ENCODE peak calls at places on chromosomes 4 and X, in nine cellular contexts. One of them, this sample, is unnamed.

GRCh38 chrX:141405878-141406492 is 163.7 kb upstream of the SPANXC start:
- DNase-seq in colonic mucosa: no peak
- DNase-seq in tibial nerve: no peak
- DNase-seq in K562: no peak
- DNase-seq in sigmoid colon: no peak
- DNase-seq in PC-3: peak; percentile 87
- DNase-seq in GM23338: no peak
- DNase-seq in IMR-90: peak; percentile 83
- DNase-seq in cardiac muscle cell: peak; percentile 71
- DNase-seq in this sample: no peak

GRCh38 chr4:68209003-68209402 is 36.5 kb downstream of the TMPRSS11B start:
- DNase-seq in colonic mucosa: no peak
- DNase-seq in tibial nerve: no peak
- DNase-seq in K562: no peak
- DNase-seq in sigmoid colon: no peak
- DNase-seq in PC-3: no peak
- DNase-seq in GM23338: peak; percentile 29
- DNase-seq in IMR-90: no peak
- DNase-seq in cardiac muscle cell: no peak
- DNase-seq in this sample: no peak

GRCh38 chrX:22748093-22748999 is 251.4 kb upstream of the DDX53 start:
- DNase-seq in colonic mucosa: peak; percentile 36
- DNase-seq in tibial nerve: no peak
- DNase-seq in K562: peak; percentile 25
- DNase-seq in sigmoid colon: no peak
- DNase-seq in PC-3: peak; percentile 63
- DNase-seq in GM23338: peak; percentile 54
- DNase-seq in IMR-90: peak; percentile 47
- DNase-seq in cardiac muscle cell: peak; percentile 57
- DNase-seq in this sample: no peak

GRCh38 chrX:24357101-24357500 is 3.3 kb upstream of the SUPT20HL1 start:
- DNase-seq in colonic mucosa: no peak
- DNase-seq in tibial nerve: no peak
- DNase-seq in K562: no peak
- DNase-seq in sigmoid colon: no peak
- DNase-seq in PC-3: no peak
- DNase-seq in GM23338: no peak
- DNase-seq in IMR-90: peak; percentile 21
- DNase-seq in cardiac muscle cell: peak; percentile 52
- DNase-seq in this sample: no peak

GRCh38 chr4:58188313-58188712 is 1078.1 kb upstream of the IGFBP7 start:
- DNase-seq in colonic mucosa: no peak
- DNase-seq in tibial nerve: no peak
- DNase-seq in K562: no peak
- DNase-seq in sigmoid colon: no peak
- DNase-seq in PC-3: no peak
- DNase-seq in GM23338: no peak
- DNase-seq in IMR-90: no peak
- DNase-seq in cardiac muscle cell: no peak
- DNase-seq in this sample: no peak

GRCh38 chrX:44002569-44002968 is 29.4 kb upstream of the NDP start:
- DNase-seq in colonic mucosa: no peak
- DNase-seq in tibial nerve: no peak
- DNase-seq in K562: no peak
- DNase-seq in sigmoid colon: no peak
- DNase-seq in PC-3: no peak
- DNase-seq in GM23338: no peak
- DNase-seq in IMR-90: no peak
- DNase-seq in cardiac muscle cell: no peak
- DNase-seq in this sample: no peak

GRCh38 chrX:77076896-77077295 is 370.3 kb upstream of the FGF16 start:
- DNase-seq in colonic mucosa: no peak
- DNase-seq in tibial nerve: no peak
- DNase-seq in K562: no peak
- DNase-seq in sigmoid colon: no peak
- DNase-seq in PC-3: no peak
- DNase-seq in GM23338: no peak
- DNase-seq in IMR-90: no peak
- DNase-seq in cardiac muscle cell: no peak
- DNase-seq in this sample: no peak

GRCh38 chrX:130179579-130180215 is 7.9 kb downstream of the RAB33A start:
- DNase-seq in colonic mucosa: no peak
- DNase-seq in tibial nerve: no peak
- DNase-seq in K562: peak; percentile 60
- DNase-seq in sigmoid colon: no peak
- DNase-seq in PC-3: no peak
- DNase-seq in GM23338: no peak
- DNase-seq in IMR-90: peak; percentile 38
- DNase-seq in cardiac muscle cell: peak; percentile 48
- DNase-seq in this sample: no peak

GRCh38 chr4:137651128-137651527 is 118.8 kb upstream of the PCDH18 start:
- DNase-seq in colonic mucosa: no peak
- DNase-seq in tibial nerve: no peak
- DNase-seq in K562: no peak
- DNase-seq in sigmoid colon: no peak
- DNase-seq in PC-3: peak; percentile 45
- DNase-seq in GM23338: no peak
- DNase-seq in IMR-90: peak; percentile 72
- DNase-seq in cardiac muscle cell: peak; percentile 36
- DNase-seq in this sample: no peak

GRCh38 chrX:147738260-147738659 is 173.5 kb upstream of the FMR1 start:
- DNase-seq in colonic mucosa: no peak
- DNase-seq in tibial nerve: no peak
- DNase-seq in K562: no peak
- DNase-seq in sigmoid colon: no peak
- DNase-seq in PC-3: no peak
- DNase-seq in GM23338: no peak
- DNase-seq in IMR-90: no peak
- DNase-seq in cardiac muscle cell: no peak
- DNase-seq in this sample: no peak

GRCh38 chr4:83107636-83108035 is 6.9 kb downstream of the PLAC8 start:
- DNase-seq in colonic mucosa: no peak
- DNase-seq in tibial nerve: no peak
- DNase-seq in K562: no peak
- DNase-seq in sigmoid colon: no peak
- DNase-seq in PC-3: no peak
- DNase-seq in GM23338: no peak
- DNase-seq in IMR-90: no peak
- DNase-seq in cardiac muscle cell: no peak
- DNase-seq in this sample: no peak

GRCh38 chr4:187732524-187732923 is 263.0 kb upstream of the ZFP42 start:
- DNase-seq in colonic mucosa: no peak
- DNase-seq in tibial nerve: no peak
- DNase-seq in K562: no peak
- DNase-seq in sigmoid colon: no peak
- DNase-seq in PC-3: peak; percentile 3
- DNase-seq in GM23338: no peak
- DNase-seq in IMR-90: peak; percentile 10
- DNase-seq in cardiac muscle cell: no peak
- DNase-seq in this sample: no peak

GRCh38 chrX:74119016-74119910 is 184.7 kb upstream of the ZCCHC13 start:
- DNase-seq in colonic mucosa: no peak
- DNase-seq in tibial nerve: no peak
- DNase-seq in K562: no peak
- DNase-seq in sigmoid colon: no peak
- DNase-seq in PC-3: peak; percentile 79
- DNase-seq in GM23338: no peak
- DNase-seq in IMR-90: peak; percentile 57
- DNase-seq in cardiac muscle cell: peak; percentile 28
- DNase-seq in this sample: no peak

GRCh38 chr4:6337331-6337935 is 67.8 kb downstream of the WFS1 start:
- DNase-seq in colonic mucosa: no peak
- DNase-seq in tibial nerve: no peak
- DNase-seq in K562: no peak
- DNase-seq in sigmoid colon: no peak
- DNase-seq in PC-3: no peak
- DNase-seq in GM23338: no peak
- DNase-seq in IMR-90: no peak
- DNase-seq in cardiac muscle cell: no peak
- DNase-seq in this sample: no peak

GRCh38 chr4:80279751-80280150 is 13.3 kb downstream of the FGF5 start:
- DNase-seq in colonic mucosa: no peak
- DNase-seq in tibial nerve: no peak
- DNase-seq in K562: no peak
- DNase-seq in sigmoid colon: no peak
- DNase-seq in PC-3: no peak
- DNase-seq in GM23338: no peak
- DNase-seq in IMR-90: no peak
- DNase-seq in cardiac muscle cell: no peak
- DNase-seq in this sample: no peak

GRCh38 chr4:52173470-52174055 is 122.5 kb downstream of the SPATA18 start:
- DNase-seq in colonic mucosa: peak; percentile 22
- DNase-seq in tibial nerve: no peak
- DNase-seq in K562: no peak
- DNase-seq in sigmoid colon: no peak
- DNase-seq in PC-3: no peak
- DNase-seq in GM23338: no peak
- DNase-seq in IMR-90: no peak
- DNase-seq in cardiac muscle cell: peak; percentile 66
- DNase-seq in this sample: no peak

GRCh38 chr4:156628858-156629257 is 342.7 kb downstream of the PDGFC start:
- DNase-seq in colonic mucosa: no peak
- DNase-seq in tibial nerve: no peak
- DNase-seq in K562: no peak
- DNase-seq in sigmoid colon: no peak
- DNase-seq in PC-3: no peak
- DNase-seq in GM23338: no peak
- DNase-seq in IMR-90: no peak
- DNase-seq in cardiac muscle cell: no peak
- DNase-seq in this sample: no peak

GRCh38 chrX:73768886-73769285 is 205.9 kb downstream of the CHIC1 start:
- DNase-seq in colonic mucosa: no peak
- DNase-seq in tibial nerve: no peak
- DNase-seq in K562: no peak
- DNase-seq in sigmoid colon: no peak
- DNase-seq in PC-3: no peak
- DNase-seq in GM23338: no peak
- DNase-seq in IMR-90: no peak
- DNase-seq in cardiac muscle cell: no peak
- DNase-seq in this sample: no peak

GRCh38 chrX:78124304-78124703 is 15.1 kb downstream of the TAF9B start:
- DNase-seq in colonic mucosa: no peak
- DNase-seq in tibial nerve: no peak
- DNase-seq in K562: no peak
- DNase-seq in sigmoid colon: no peak
- DNase-seq in PC-3: no peak
- DNase-seq in GM23338: no peak
- DNase-seq in IMR-90: no peak
- DNase-seq in cardiac muscle cell: peak; percentile 15
- DNase-seq in this sample: no peak
- TF ChIP-seq CTCF in colonic mucosa: no peak
- TF ChIP-seq CTCF in tibial nerve: no peak
- TF ChIP-seq CTCF in K562: no peak
- TF ChIP-seq CTCF in sigmoid colon: no peak
- TF ChIP-seq CTCF in PC-3: peak; percentile 44
- TF ChIP-seq CTCF in GM23338: peak; percentile 22
- TF ChIP-seq CTCF in IMR-90: peak; percentile 15
- TF ChIP-seq CTCF in cardiac muscle cell: peak; percentile 32
- TF ChIP-seq CTCF in this sample: no peak

GRCh38 chr4:708631-708933 is 3.0 kb downstream of the PCGF3 start:
- DNase-seq in colonic mucosa: no peak
- DNase-seq in tibial nerve: no peak
- DNase-seq in K562: no peak
- DNase-seq in sigmoid colon: peak; percentile 48
- DNase-seq in PC-3: no peak
- DNase-seq in GM23338: no peak
- DNase-seq in IMR-90: no peak
- DNase-seq in cardiac muscle cell: no peak
- DNase-seq in this sample: no peak
- H3K4me3 ChIP-seq in colonic mucosa: no peak overlapping the region
- H3K4me3 ChIP-seq in tibial nerve: no peak overlapping the region
- H3K4me3 ChIP-seq in K562: no peak overlapping the region
- H3K4me3 ChIP-seq in sigmoid colon: no peak overlapping the region
- H3K4me3 ChIP-seq in PC-3: no peak overlapping the region
- H3K4me3 ChIP-seq in GM23338: no peak overlapping the region
- H3K4me3 ChIP-seq in IMR-90: no peak overlapping the region
- H3K4me3 ChIP-seq in cardiac muscle cell: no peak overlapping the region
- H3K4me3 ChIP-seq in this sample: peak overlapping the region; percentile 13

GRCh38 chr4:1008840-1009646 is 2.4 kb upstream of the FGFRL1 start:
- DNase-seq in colonic mucosa: peak; percentile 48
- DNase-seq in tibial nerve: no peak
- DNase-seq in K562: no peak
- DNase-seq in sigmoid colon: peak; percentile 79
- DNase-seq in PC-3: no peak
- DNase-seq in GM23338: peak; percentile 58
- DNase-seq in IMR-90: no peak
- DNase-seq in cardiac muscle cell: no peak
- DNase-seq in this sample: no peak
- H3K27ac ChIP-seq in colonic mucosa: no peak overlapping the region
- H3K27ac ChIP-seq in tibial nerve: peak overlapping the region; percentile 61
- H3K27ac ChIP-seq in K562: no peak overlapping the region
- H3K27ac ChIP-seq in sigmoid colon: no peak overlapping the region
- H3K27ac ChIP-seq in PC-3: no peak overlapping the region
- H3K27ac ChIP-seq in GM23338: no peak overlapping the region
- H3K27ac ChIP-seq in IMR-90: peak overlapping the region; percentile 22
- H3K27ac ChIP-seq in cardiac muscle cell: no peak overlapping the region
- H3K27ac ChIP-seq in this sample: peak overlapping the region; percentile 53

DNA sequence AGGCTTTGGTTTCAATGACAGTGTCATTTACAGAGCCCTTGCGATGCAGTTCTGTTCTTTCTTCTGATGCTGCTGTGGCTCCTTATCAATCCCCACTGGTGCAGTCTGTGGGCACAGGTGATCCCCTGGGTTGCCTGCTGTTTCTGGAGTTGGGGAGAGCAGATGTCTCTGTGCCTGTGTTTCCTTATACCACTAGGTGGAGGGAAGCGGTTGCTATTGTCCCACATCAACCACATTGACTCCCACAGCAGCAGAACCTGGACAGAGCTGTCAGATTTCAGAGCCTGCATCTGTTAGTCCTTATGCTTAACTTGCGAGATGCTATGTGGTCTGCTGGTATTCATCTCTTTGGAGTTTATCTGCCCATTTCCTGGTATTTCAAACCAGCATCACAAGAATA is 57.7 kb downstream of the NEIL3 start:
- DNase-seq in colonic mucosa: no peak
- DNase-seq in tibial nerve: no peak
- DNase-seq in K562: no peak
- DNase-seq in sigmoid colon: no peak
- DNase-seq in PC-3: peak; percentile 26
- DNase-seq in GM23338: peak; percentile 68
- DNase-seq in IMR-90: peak; percentile 52
- DNase-seq in cardiac muscle cell: peak; percentile 49
- DNase-seq in this sample: no peak
- TF ChIP-seq CTCF in colonic mucosa: no peak
- TF ChIP-seq CTCF in tibial nerve: no peak
- TF ChIP-seq CTCF in K562: no peak
- TF ChIP-seq CTCF in sigmoid colon: no peak
- TF ChIP-seq CTCF in PC-3: peak; percentile 48
- TF ChIP-seq CTCF in GM23338: peak; percentile 50
- TF ChIP-seq CTCF in IMR-90: peak; percentile 16
- TF ChIP-seq CTCF in cardiac muscle cell: peak; percentile 40
- TF ChIP-seq CTCF in this sample: no peak